ENCODE peak calls at places on chromosomes 16 and 17, in four cellular contexts. D is Panc1, L is K562, W is GM12878. Z is an unnamed sample.

GRCh38 chr17:41417576-41418015 is 6.8 kb downstream of the KRT37 start:
- DNase-seq in D (no peak), L (peak; percentile 59), W (no peak), Z (no peak)

GRCh38 chr16:84617068-84617630 is 729 bp downstream of the COTL1 start:
- DNase-seq in D (no peak), L (no peak), W (no peak), Z (no peak)

GRCh38 chr17:68456529-68457167 is 648 bp downstream of the WIPI1 start:
- DNase-seq in D (no peak), L (no peak), W (no peak), Z (peak; percentile 72)

GRCh38 chr17:67718325-67718941 is 697 bp downstream of the NOL11 start:
- DNase-seq in D (no peak), L (peak; percentile 65), W (no peak), Z (no peak)

GRCh38 chr17:36856921-36857381 is 80.3 kb upstream of the LHX1 start:
- DNase-seq in D (no peak), L (no peak), W (no peak), Z (no peak)

GRCh38 chr17:59439711-59440110 is 108.3 kb downstream of the YPEL2 start:
- DNase-seq in D (no peak), L (no peak), W (no peak), Z (no peak)

GRCh38 chr16:64391009-64391663 is 730.7 kb downstream of the CDH11 start:
- DNase-seq in D (no peak), L (no peak), W (no peak), Z (no peak)

GRCh38 chr17:45234641-45235040 is 13.0 kb downstream of the FMNL1 start:
- DNase-seq in D (no peak), L (peak; percentile 62), W (no peak), Z (no peak)

GRCh38 chr17:30243002-30243401 is 7.5 kb upstream of the SLC6A4 start:
- DNase-seq in D (no peak), L (no peak), W (no peak), Z (no peak)

GRCh38 chr16:51184702-51185433 is 33.8 kb upstream of the SALL1 start:
- DNase-seq in D (no peak), L (no peak), W (no peak), Z (no peak)

GRCh38 chr17:45649796-45650195 is 134.3 kb upstream of the CRHR1 start:
- DNase-seq in D (no peak), L (no peak), W (no peak), Z (no peak)

GRCh38 chr16:60642956-60643355 is 1393.3 kb downstream of the CDH8 start:
- DNase-seq in D (no peak), L (no peak), W (no peak), Z (no peak)

GRCh38 chr17:18932360-18933055 is 19.5 kb upstream of the SLC5A10 start:
- DNase-seq in D (no peak), L (no peak), W (no peak), Z (no peak)

GRCh38 chr17:45143767-45144198 is 4.5 kb upstream of the HEXIM1 start:
- DNase-seq in D (no peak), L (peak; percentile 53), W (no peak), Z (no peak)

GRCh38 chr17:40604327-40605080 is 39.2 kb upstream of the CCR7 start:
- DNase-seq in D (no peak), L (no peak), W (no peak), Z (no peak)

GRCh38 chr16:499924-500323 is 27.6 kb upstream of the CAPN15 start:
- DNase-seq in D (no peak), L (no peak), W (no peak), Z (no peak)

GRCh38 chr17:75036643-75037268 is 10.0 kb downstream of the ATP5PD start:
- DNase-seq in D (no peak), L (peak; percentile 83), W (no peak), Z (peak; percentile 89)

GRCh38 chr16:66878067-66878466 is 2.2 kb upstream of the PDP2 start:
- DNase-seq in D (no peak), L (no peak), W (no peak), Z (no peak)

GRCh38 chr16:66478733-66479511 is 51.8 kb downstream of the BEAN1 start:
- DNase-seq in D (peak; percentile 39), L (peak; percentile 81), W (peak; percentile 16), Z (peak; percentile 54)

GRCh38 chr17:28364665-28365363 is at the start of gene SEBOX:
- DNase-seq in D (no peak), L (no peak), W (no peak), Z (no peak)

GRCh38 chr17:42247734-42248133 is 28.5 kb downstream of the STAT5B start:
- DNase-seq in D (no peak), L (no peak), W (no peak), Z (no peak)

GRCh38 chr17:29148790-29149430 is 31.3 kb downstream of the MYO18A start:
- DNase-seq in D (peak; percentile 63), L (peak; percentile 94), W (peak; percentile 79), Z (peak; percentile 85)

GRCh38 chr16:87380875-87381274 is 2.7 kb downstream of the FBXO31 start:
- DNase-seq in D (no peak), L (no peak), W (peak; percentile 19), Z (no peak)

GRCh38 chr17:30831257-30831656 is 509 bp upstream of the ATAD5 start:
- DNase-seq in D (no peak), L (peak; percentile 66), W (no peak), Z (no peak)

GRCh38 chr16:86189934-86190333 is 291.0 kb downstream of the IRF8 start:
- DNase-seq in D (no peak), L (no peak), W (no peak), Z (no peak)

GRCh38 chr16:5393070-5393469 is 295.5 kb upstream of the EEF2KMT start:
- DNase-seq in D (no peak), L (no peak), W (no peak), Z (no peak)

GRCh38 chr17:33284022-33284421 is 9.1 kb downstream of the ASIC2 start:
- DNase-seq in D (peak; percentile 77), L (no peak), W (no peak), Z (no peak)

GRCh38 chr16:68235105-68235881 is 634 bp downstream of the ESRP2 start:
- DNase-seq in D (no peak), L (no peak), W (no peak), Z (no peak)
- TF ChIP-seq SIN3A in D (peak; percentile 36), L (no peak), W (no peak), Z (no peak)

DNA sequence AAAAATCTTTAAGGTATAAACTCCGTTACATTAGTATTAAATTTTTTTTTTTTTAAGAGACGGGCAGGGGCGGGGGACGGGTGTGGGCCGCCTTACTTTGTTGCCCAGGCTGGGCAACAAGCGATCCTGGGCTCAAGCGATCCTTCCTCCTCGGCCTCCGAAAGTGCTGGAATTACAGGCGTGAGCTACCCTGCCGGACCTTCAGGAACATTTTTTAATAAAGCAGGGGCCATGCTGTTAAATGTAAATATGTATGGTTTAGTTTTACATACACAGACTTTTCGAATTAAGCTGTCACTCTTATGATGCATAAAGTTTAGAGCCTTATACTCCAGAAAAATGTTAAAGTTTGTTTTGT is 2.4 kb downstream of the PPM1D start:
- DNase-seq in D (no peak), L (no peak), W (no peak), Z (no peak)
- TF ChIP-seq SIN3A in D (no peak), L (no peak), W (no peak), Z (no peak)

GRCh38 chr16:74216319-74216718 is 80.3 kb upstream of the PSMD7 start:
- DNase-seq in D (no peak), L (no peak), W (no peak), Z (no peak)
- TF ChIP-seq SIN3A in D (no peak), L (no peak), W (no peak), Z (no peak)

DNA sequence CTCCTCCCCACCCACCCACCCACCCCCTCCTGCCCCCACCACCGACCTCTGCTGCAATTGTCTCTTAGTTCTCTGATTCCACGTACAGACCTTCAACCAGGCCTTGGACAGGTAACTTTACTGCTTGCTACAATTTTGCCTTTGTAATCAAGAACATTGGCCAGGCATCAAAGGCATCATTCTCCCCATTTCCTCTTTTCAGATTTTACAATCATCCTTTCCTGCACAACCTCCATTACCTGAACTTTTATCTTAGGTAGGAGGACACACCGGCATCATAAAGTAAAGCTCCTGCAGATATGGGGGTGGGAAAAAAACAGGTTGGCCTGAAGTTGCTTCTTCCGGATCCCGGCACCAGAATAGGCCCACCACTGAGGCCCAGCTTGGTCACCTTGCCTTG is 25.7 kb upstream of the SUPT4H1 start:
- DNase-seq in D (no peak), L (no peak), W (no peak), Z (no peak)
- TF ChIP-seq SIN3A in D (no peak), L (no peak), W (no peak), Z (no peak)

DNA sequence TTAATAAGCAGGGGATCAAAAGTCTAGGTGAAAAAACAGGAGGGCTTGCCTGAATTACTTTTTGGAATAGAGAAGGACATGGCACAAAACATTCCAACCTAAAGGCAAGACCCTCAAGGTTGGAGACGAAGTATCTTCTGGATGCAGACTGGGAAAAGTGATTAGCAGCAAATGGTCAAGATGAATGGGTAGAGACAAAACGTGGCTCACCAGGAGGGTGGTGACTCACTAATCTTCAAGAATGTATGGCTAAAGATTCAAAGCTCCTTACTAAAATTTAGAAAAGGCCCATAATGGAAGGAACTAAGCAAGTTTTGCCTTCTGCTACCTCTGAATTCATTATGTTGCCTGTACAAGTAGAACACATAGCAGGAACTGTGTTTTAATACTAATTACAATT is 469.5 kb upstream of the RBFOX1 start:
- DNase-seq in D (no peak), L (no peak), W (no peak), Z (no peak)
- TF ChIP-seq SIN3A in D (no peak), L (no peak), W (no peak), Z (no peak)

GRCh38 chr17:3889613-3890012 is 3.2 kb downstream of the CAMKK1 start:
- DNase-seq in D (no peak), L (no peak), W (no peak), Z (no peak)

GRCh38 chr17:3891626-3892094 is 1.2 kb downstream of the CAMKK1 start:
- DNase-seq in D (no peak), L (no peak), W (no peak), Z (no peak)

GRCh38 chr17:3890893-3891219 is 2.0 kb downstream of the CAMKK1 start:
- DNase-seq in D (no peak), L (no peak), W (no peak), Z (no peak)

GRCh38 chr17:3888343-3889171 is 4.3 kb downstream of the CAMKK1 start:
- DNase-seq in D (no peak), L (peak; percentile 88), W (no peak), Z (peak; percentile 72)

GRCh38 chr17:3890082-3890892 is 2.6 kb downstream of the CAMKK1 start:
- DNase-seq in D (no peak), L (peak; percentile 21), W (no peak), Z (peak; percentile 52)
- TF ChIP-seq SIN3A in D (no peak), L (no peak), W (no peak), Z (no peak)

GRCh38 chr17:13776027-13776551 is 174.4 kb upstream of the HS3ST3A1 start:
- DNase-seq in D (no peak), L (no peak), W (no peak), Z (no peak)

GRCh38 chr17:13775450-13775849 is 173.7 kb upstream of the HS3ST3A1 start:
- DNase-seq in D (no peak), L (no peak), W (no peak), Z (no peak)

GRCh38 chr17:13777003-13777402 is 175.3 kb upstream of the HS3ST3A1 start:
- DNase-seq in D (no peak), L (no peak), W (no peak), Z (no peak)
- TF ChIP-seq SIN3A in D (no peak), L (no peak), W (no peak), Z (no peak)

GRCh38 chr16:2896480-2897010 is 13.5 kb downstream of the FLYWCH2 start:
- DNase-seq in D (no peak), L (no peak), W (no peak), Z (no peak)
- TF ChIP-seq SIN3A in D (no peak), L (no peak), W (no peak), Z (no peak)